ENCODE peak calls at places on chromosomes 6 and 20, in four cellular contexts. E, L, S and H are unnamed samples.
A peak's percentile ranks its signal among the peaks of the same experiment; 100 is the strongest.

GRCh38 chr20:62816879-62817873 is at the start of gene COL9A3:
- DNase-seq in E (no peak), L (peak; percentile 50), S (no peak), H (peak; percentile 63)

GRCh38 chr6:98984102-98984501 is 36.4 kb upstream of the FBXL4 start:
- DNase-seq in E (no peak), L (no peak), S (no peak), H (no peak)

GRCh38 chr6:53347921-53348435 is 772 bp downstream of the ELOVL5 start:
- DNase-seq in E (peak; percentile 60), L (peak; percentile 64), S (peak; percentile 77), H (peak; percentile 54)

GRCh38 chr6:46926481-46926880 is 4.7 kb upstream of the ADGRF5 start:
- DNase-seq in E (no peak), L (no peak), S (no peak), H (no peak)

GRCh38 chr6:128889870-128890269 is 6.9 kb downstream of the LAMA2 start:
- DNase-seq in E (no peak), L (no peak), S (no peak), H (no peak)

GRCh38 chr6:150327117-150327774 is 41.6 kb upstream of the IYD start:
- DNase-seq in E (no peak), L (no peak), S (peak; percentile 55), H (no peak)

GRCh38 chr20:41232971-41233926 is 84.3 kb downstream of the ZHX3 start:
- DNase-seq in E (no peak), L (no peak), S (no peak), H (no peak)

GRCh38 chr6:156593127-156593526 is 184.1 kb upstream of the ARID1B start:
- DNase-seq in E (no peak), L (no peak), S (no peak), H (no peak)

GRCh38 chr20:5987383-5987782 is 36.9 kb downstream of the MCM8 start:
- DNase-seq in E (no peak), L (no peak), S (no peak), H (no peak)

GRCh38 chr6:20056350-20056992 is 155.8 kb downstream of the MBOAT1 start:
- DNase-seq in E (peak; percentile 42), L (no peak), S (peak; percentile 71), H (peak; percentile 48)

GRCh38 chr6:5084192-5084786 is 852 bp upstream of the PPP1R3G start:
- DNase-seq in E (peak; percentile 42), L (peak; percentile 25), S (peak; percentile 21), H (no peak)
- TF ChIP-seq ELF4 in E (no peak), L (no peak), S (no peak), H (no peak)

DNA sequence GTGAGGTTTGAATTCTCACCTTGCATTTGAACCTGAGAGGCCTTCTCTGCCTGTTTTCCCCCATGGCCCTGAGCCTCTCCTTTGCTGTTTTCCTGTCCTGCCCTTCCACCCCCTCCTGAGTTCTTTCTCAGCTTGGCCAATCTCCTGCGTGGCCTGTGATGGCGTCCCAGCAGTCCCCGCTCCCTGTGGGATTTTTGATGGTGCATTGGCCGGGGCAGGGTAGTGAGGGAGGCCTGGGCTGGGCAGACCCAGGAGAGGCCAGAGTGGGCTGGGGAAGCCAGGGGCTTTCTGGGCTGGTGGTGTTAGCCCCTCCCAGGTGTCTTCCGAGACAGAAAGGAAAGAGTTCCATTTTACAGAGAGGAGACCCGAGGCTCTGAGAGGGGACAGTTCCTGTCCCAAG is 6.3 kb downstream of the CEBPB start:
- DNase-seq in E (no peak), L (no peak), S (no peak), H (no peak)
- TF ChIP-seq ELF4 in E (no peak), L (no peak), S (no peak), H (no peak)

DNA sequence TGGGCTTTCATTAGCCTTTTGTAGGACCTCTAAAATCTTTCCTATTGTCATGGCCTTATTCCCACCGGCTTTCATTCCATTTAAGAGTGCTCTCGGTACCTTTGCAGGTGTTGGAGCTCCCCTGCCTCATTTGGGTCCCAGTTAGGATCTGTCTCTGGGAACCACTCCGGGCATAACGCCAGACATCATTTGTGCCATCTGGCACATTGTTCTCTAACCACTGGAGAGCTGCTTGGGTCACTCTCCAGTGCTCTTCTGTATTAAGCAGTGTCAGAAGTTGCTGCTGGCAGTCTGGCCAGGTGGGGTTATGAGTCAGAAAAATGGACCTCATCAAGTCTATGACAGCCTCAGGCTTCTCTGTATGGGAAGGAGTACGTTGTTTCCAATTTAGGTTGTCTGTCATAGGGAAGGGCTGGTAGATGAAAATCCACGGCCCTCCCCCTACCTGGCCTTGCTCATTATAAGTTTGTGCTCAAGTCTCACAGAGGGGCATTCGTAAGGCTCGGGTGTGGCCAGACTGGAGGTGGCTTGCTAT is 62.9 kb upstream of the MOCS1 start:
- DNase-seq in E (no peak), L (no peak), S (no peak), H (no peak)
- TF ChIP-seq ELF4 in E (no peak), L (no peak), S (no peak), H (no peak)

GRCh38 chr6:113464536-113464935 is 392.6 kb upstream of the MARCKS start:
- DNase-seq in E (no peak), L (no peak), S (no peak), H (no peak)

GRCh38 chr6:113461153-113461897 is 395.8 kb upstream of the MARCKS start:
- DNase-seq in E (no peak), L (no peak), S (no peak), H (peak; percentile 9)

GRCh38 chr6:113466526-113466925 is 390.6 kb upstream of the MARCKS start:
- DNase-seq in E (no peak), L (no peak), S (no peak), H (no peak)

GRCh38 chr6:113464959-113465358 is 392.2 kb upstream of the MARCKS start:
- DNase-seq in E (no peak), L (no peak), S (no peak), H (no peak)
- TF ChIP-seq ELF4 in E (no peak), L (no peak), S (no peak), H (no peak)

DNA sequence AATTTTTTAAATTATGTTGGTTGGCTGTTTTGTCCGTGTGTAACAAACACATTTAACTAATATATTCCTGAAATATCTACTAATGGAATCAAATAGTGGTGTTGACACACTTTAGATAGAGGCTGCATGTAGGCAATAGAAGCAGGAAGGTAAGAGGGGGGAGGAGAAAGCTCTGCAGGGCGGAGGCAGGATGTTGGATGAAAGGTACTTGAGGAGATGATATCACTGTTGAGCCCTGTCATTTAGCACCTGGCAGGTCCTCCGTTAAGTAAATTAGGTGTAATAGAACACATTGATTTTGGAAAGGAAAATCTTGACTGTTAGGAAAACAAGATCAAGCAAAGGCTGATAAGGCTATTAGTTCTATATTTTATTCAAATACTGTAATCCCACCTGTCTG is 618.7 kb downstream of the PKHD1 start:
- DNase-seq in E (no peak), L (no peak), S (no peak), H (no peak)
- TF ChIP-seq ELF4 in E (no peak), L (no peak), S (no peak), H (no peak)

GRCh38 chr6:41439524-41440418 is 104.4 kb downstream of the NCR2 start:
- DNase-seq in E (no peak), L (no peak), S (no peak), H (no peak)
- TF ChIP-seq ELF4 in E (no peak), L (no peak), S (no peak), H (no peak)